ENCODE peak calls at places on chromosomes 13 and 19, in five cellular contexts. One of them, this sample, is unnamed.

GRCh38 chr13:30785146-30785845 is 50.0 kb downstream of the ALOX5AP start:
- DNase-seq in sigmoid colon: no peak
- DNase-seq in astrocyte: no peak
- DNase-seq in cardiac muscle cell: no peak
- DNase-seq in GM23338: no peak
- DNase-seq in this sample: no peak

GRCh38 chr13:98147521-98147920 is 4.6 kb downstream of the FARP1 start:
- DNase-seq in cardiac muscle cell: no peak
- DNase-seq in sigmoid colon: no peak
- DNase-seq in astrocyte: no peak
- DNase-seq in GM23338: no peak
- DNase-seq in this sample: no peak

GRCh38 chr19:45156751-45157150 is 4.0 kb downstream of the NKPD1 start:
- DNase-seq in astrocyte: no peak
- DNase-seq in cardiac muscle cell: no peak
- DNase-seq in GM23338: no peak
- DNase-seq in sigmoid colon: no peak
- DNase-seq in this sample: no peak

GRCh38 chr13:30708541-30708940 is 26.8 kb upstream of the ALOX5AP start:
- DNase-seq in astrocyte: peak
- DNase-seq in GM23338: no peak
- DNase-seq in cardiac muscle cell: no peak
- DNase-seq in sigmoid colon: no peak
- DNase-seq in this sample: no peak

GRCh38 chr13:112522578-112522977 is 65.4 kb downstream of the TUBGCP3 start:
- DNase-seq in GM23338: no peak
- DNase-seq in sigmoid colon: no peak
- DNase-seq in cardiac muscle cell: no peak
- DNase-seq in astrocyte: peak
- DNase-seq in this sample: no peak

GRCh38 chr13:32426981-32427851 is 714 bp downstream of the N4BP2L1 start:
- DNase-seq in GM23338: peak
- DNase-seq in cardiac muscle cell: peak
- DNase-seq in sigmoid colon: peak
- DNase-seq in astrocyte: no peak
- DNase-seq in this sample: no peak

GRCh38 chr13:85212692-85213091 is 586.5 kb downstream of the SLITRK6 start:
- DNase-seq in cardiac muscle cell: no peak
- DNase-seq in GM23338: no peak
- DNase-seq in astrocyte: no peak
- DNase-seq in sigmoid colon: no peak
- DNase-seq in this sample: no peak

GRCh38 chr19:56838930-56839664 is 1.4 kb downstream of the PEG3 start:
- DNase-seq in astrocyte: peak
- DNase-seq in GM23338: no peak
- DNase-seq in cardiac muscle cell: no peak
- DNase-seq in sigmoid colon: peak
- DNase-seq in this sample: no peak

GRCh38 chr13:38223093-38223492 is 126.6 kb upstream of the UFM1 start:
- DNase-seq in GM23338: peak
- DNase-seq in sigmoid colon: no peak
- DNase-seq in astrocyte: peak
- DNase-seq in cardiac muscle cell: peak
- DNase-seq in this sample: peak

GRCh38 chr19:48249502-48250014 is 6.2 kb downstream of the CARD8 start:
- DNase-seq in astrocyte: no peak
- DNase-seq in sigmoid colon: peak
- DNase-seq in GM23338: no peak
- DNase-seq in cardiac muscle cell: no peak
- DNase-seq in this sample: no peak

GRCh38 chr19:9054768-9055167 is 32.1 kb upstream of the OR1M1 start:
- DNase-seq in sigmoid colon: no peak
- DNase-seq in astrocyte: no peak
- DNase-seq in cardiac muscle cell: no peak
- DNase-seq in GM23338: peak
- DNase-seq in this sample: peak

GRCh38 chr19:52660981-52661380 is 22.8 kb upstream of the ZNF83 start:
- DNase-seq in sigmoid colon: no peak
- DNase-seq in astrocyte: peak
- DNase-seq in GM23338: no peak
- DNase-seq in cardiac muscle cell: no peak
- DNase-seq in this sample: no peak

GRCh38 chr19:51777570-51778460 is 16.8 kb downstream of the FPR2 start:
- DNase-seq in GM23338: peak
- DNase-seq in astrocyte: peak
- DNase-seq in sigmoid colon: peak
- DNase-seq in cardiac muscle cell: peak
- DNase-seq in this sample: peak

GRCh38 chr13:113919761-113920160 is 54.1 kb downstream of the C13orf46 start:
- DNase-seq in sigmoid colon: no peak
- DNase-seq in cardiac muscle cell: no peak
- DNase-seq in GM23338: no peak
- DNase-seq in astrocyte: no peak
- DNase-seq in this sample: no peak

GRCh38 chr19:31139871-31140505 is 209.2 kb downstream of the TSHZ3 start:
- DNase-seq in sigmoid colon: no peak
- DNase-seq in astrocyte: peak
- DNase-seq in cardiac muscle cell: no peak
- DNase-seq in GM23338: no peak
- DNase-seq in this sample: peak

GRCh38 chr19:49560358-49560900 is 19.9 kb downstream of the NOSIP start:
- DNase-seq in cardiac muscle cell: no peak
- DNase-seq in sigmoid colon: no peak
- DNase-seq in astrocyte: no peak
- DNase-seq in GM23338: no peak
- DNase-seq in this sample: no peak

GRCh38 chr19:32646556-32646955 is 28.4 kb downstream of the ANKRD27 start:
- DNase-seq in cardiac muscle cell: no peak
- DNase-seq in astrocyte: no peak
- DNase-seq in sigmoid colon: no peak
- DNase-seq in GM23338: no peak
- DNase-seq in this sample: no peak

GRCh38 chr13:49521216-49521615 is 25.5 kb downstream of the PHF11 start:
- DNase-seq in astrocyte: no peak
- DNase-seq in GM23338: no peak
- DNase-seq in sigmoid colon: no peak
- DNase-seq in cardiac muscle cell: peak
- DNase-seq in this sample: no peak

GRCh38 chr13:96822900-96823299 is 171.4 kb downstream of the OXGR1 start:
- DNase-seq in astrocyte: no peak
- DNase-seq in GM23338: peak
- DNase-seq in cardiac muscle cell: peak
- DNase-seq in sigmoid colon: no peak
- DNase-seq in this sample: peak

GRCh38 chr13:75790198-75790970 is 154.3 kb downstream of the LMO7 start:
- DNase-seq in GM23338: no peak
- DNase-seq in sigmoid colon: no peak
- DNase-seq in astrocyte: no peak
- DNase-seq in cardiac muscle cell: no peak
- DNase-seq in this sample: no peak

GRCh38 chr19:54158812-54159351 is 639 bp downstream of the LENG1 start:
- DNase-seq in GM23338: no peak
- DNase-seq in astrocyte: no peak
- DNase-seq in sigmoid colon: no peak
- DNase-seq in cardiac muscle cell: peak
- DNase-seq in this sample: peak

GRCh38 chr19:6983448-6983847 is 37.8 kb downstream of the MBD3L2B start:
- DNase-seq in cardiac muscle cell: no peak
- DNase-seq in GM23338: no peak
- DNase-seq in sigmoid colon: no peak
- DNase-seq in astrocyte: no peak
- DNase-seq in this sample: no peak

GRCh38 chr19:6988257-6988656 is 33.0 kb downstream of the MBD3L2B start:
- DNase-seq in cardiac muscle cell: no peak
- DNase-seq in sigmoid colon: no peak
- DNase-seq in GM23338: no peak
- DNase-seq in astrocyte: no peak
- DNase-seq in this sample: no peak

GRCh38 chr19:6987850-6988249 is 33.4 kb downstream of the MBD3L2B start:
- DNase-seq in cardiac muscle cell: no peak
- DNase-seq in astrocyte: no peak
- DNase-seq in sigmoid colon: no peak
- DNase-seq in GM23338: no peak
- DNase-seq in this sample: no peak
- TF ChIP-seq CTCF in cardiac muscle cell: no peak
- TF ChIP-seq CTCF in astrocyte: no peak
- TF ChIP-seq CTCF in sigmoid colon: no peak
- TF ChIP-seq CTCF in GM23338: no peak
- TF ChIP-seq CTCF in this sample: no peak

GRCh38 chr13:57557979-57558529 is 73.5 kb upstream of the PCDH17 start:
- DNase-seq in cardiac muscle cell: peak
- DNase-seq in astrocyte: no peak
- DNase-seq in GM23338: peak
- DNase-seq in sigmoid colon: no peak
- DNase-seq in this sample: peak
- TF ChIP-seq CTCF in cardiac muscle cell: no peak
- TF ChIP-seq CTCF in astrocyte: peak
- TF ChIP-seq CTCF in GM23338: peak
- TF ChIP-seq CTCF in sigmoid colon: no peak
- TF ChIP-seq CTCF in this sample: peak

GRCh38 chr19:58063712-58064111 is 4.6 kb downstream of the ZNF135 start:
- DNase-seq in sigmoid colon: no peak
- DNase-seq in astrocyte: no peak
- DNase-seq in cardiac muscle cell: no peak
- DNase-seq in GM23338: no peak
- DNase-seq in this sample: no peak

GRCh38 chr19:58067240-58067912 is 8.3 kb downstream of the ZNF135 start:
- DNase-seq in cardiac muscle cell: no peak
- DNase-seq in GM23338: no peak
- DNase-seq in sigmoid colon: no peak
- DNase-seq in astrocyte: no peak
- DNase-seq in this sample: no peak
- TF ChIP-seq CTCF in cardiac muscle cell: no peak
- TF ChIP-seq CTCF in GM23338: no peak
- TF ChIP-seq CTCF in sigmoid colon: no peak
- TF ChIP-seq CTCF in astrocyte: no peak
- TF ChIP-seq CTCF in this sample: no peak

GRCh38 chr19:4089946-4090345 is 23.2 kb upstream of the ZBTB7A start:
- DNase-seq in cardiac muscle cell: no peak
- DNase-seq in astrocyte: no peak
- DNase-seq in GM23338: no peak
- DNase-seq in sigmoid colon: no peak
- DNase-seq in this sample: no peak
- TF ChIP-seq CTCF in cardiac muscle cell: no peak
- TF ChIP-seq CTCF in astrocyte: no peak
- TF ChIP-seq CTCF in GM23338: no peak
- TF ChIP-seq CTCF in sigmoid colon: no peak
- TF ChIP-seq CTCF in this sample: no peak